ENCODE peak calls at places on chromosomes 16 and 17, in four cellular contexts. O is Daoy, K is KBM-7, F is left lung. U is an unnamed sample.

GRCh38 chr16:47817048-47817447 is 338.7 kb downstream of the ABCC12 start:
- DNase-seq in O (no peak), K (no peak), F (no peak), U (no peak)

GRCh38 chr17:78645421-78646295 is 68.5 kb upstream of the DNAH17 start:
- DNase-seq in K (peak; percentile 86), O (peak; percentile 70), F (peak; percentile 92), U (no peak)

GRCh38 chr16:17304124-17304813 is 166.5 kb downstream of the XYLT1 start:
- DNase-seq in F (no peak), O (no peak), K (no peak), U (no peak)

GRCh38 chr16:71441348-71441781 is 489 bp downstream of the TLE7 start:
- DNase-seq in O (no peak), F (no peak), K (no peak), U (no peak)

GRCh38 chr16:68599586-68599985 is 45.5 kb upstream of the CDH3 start:
- DNase-seq in F (no peak), O (no peak), K (no peak), U (no peak)

GRCh38 chr16:15811778-15812750 is 44.8 kb downstream of the MYH11 start:
- DNase-seq in K (peak; percentile 81), O (peak; percentile 40), F (no peak), U (no peak)

GRCh38 chr16:680967-681745 is 946 bp downstream of the STUB1 start:
- DNase-seq in F (peak; percentile 56), K (peak; percentile 49), O (peak; percentile 59), U (no peak)

GRCh38 chr17:2892305-2892971 is 96.2 kb downstream of the RAP1GAP2 start:
- DNase-seq in K (no peak), O (peak; percentile 95), F (no peak), U (no peak)

GRCh38 chr17:75762513-75763268 is 2.3 kb downstream of the GALK1 start:
- DNase-seq in O (no peak), F (no peak), K (no peak), U (no peak)

GRCh38 chr17:13626703-13627102 is 25.0 kb upstream of the HS3ST3A1 start:
- DNase-seq in K (no peak), O (peak; percentile 74), F (no peak), U (no peak)

GRCh38 chr16:8998114-8998513 is 34.4 kb upstream of the USP7 start:
- DNase-seq in K (no peak), F (no peak), O (no peak), U (no peak)

GRCh38 chr16:23917621-23918020 is 81.8 kb downstream of the PRKCB start:
- DNase-seq in F (no peak), O (no peak), K (no peak), U (no peak)

GRCh38 chr17:66790476-66791061 is 44.3 kb upstream of the CACNG5 start:
- DNase-seq in O (no peak), F (no peak), K (no peak), U (no peak)

GRCh38 chr17:49003557-49004511 is 6.6 kb downstream of the IGF2BP1 start:
- DNase-seq in O (peak; percentile 19), F (no peak), K (peak; percentile 36), U (no peak)

GRCh38 chr16:1791943-1792812 is 1.3 kb downstream of the IGFALS start:
- DNase-seq in O (peak; percentile 0), K (no peak), F (peak; percentile 25), U (no peak)

GRCh38 chr16:75931043-75931442 is 204.8 kb upstream of the CPHXL start:
- DNase-seq in O (peak; percentile 83), F (no peak), K (no peak), U (no peak)

U was measured in GOT3.